ENCODE peak calls at places on chromosomes 13 and 19, in eight cellular contexts. L is omental fat pad, K is psoas muscle, S is cardiac fibroblast, T is heart left ventricle, O is fibroblast of pulmonary artery, I is heart right ventricle, A is bronchial epithelial cell. C is an unnamed sample.

GRCh38 chr13:113351514-113352026 is 12.4 kb downstream of the GRTP1 start:
- DNase-seq in L (no peak), K (no peak), S (no peak), T (no peak), O (no peak), I (no peak), A (no peak), C (no peak)

GRCh38 chr13:21548577-21548976 is 55.4 kb downstream of the MICU2 start:
- DNase-seq in L (no peak), K (no peak), S (no peak), T (no peak), O (no peak), I (no peak), A (no peak), C (no peak)

GRCh38 chr19:49533551-49534488 is 6.0 kb downstream of the RCN3 start:
- DNase-seq in L (peak), K (peak), S (peak), T (peak), O (peak), I (peak), A (peak), C (peak)

GRCh38 chr13:98549006-98549727 is 27.7 kb downstream of the STK24 start:
- DNase-seq in L (no peak), K (no peak), S (peak), T (no peak), O (peak), I (no peak), A (peak), C (no peak)

GRCh38 chr13:61410669-61411297 is 4.9 kb downstream of the PCDH20 start:
- DNase-seq in L (no peak), K (no peak), S (peak), T (no peak), O (peak), I (no peak), A (peak), C (no peak)

GRCh38 chr19:10603084-10603872 is 16.2 kb upstream of the AP1M2 start:
- DNase-seq in L (no peak), K (peak), S (peak), T (peak), O (no peak), I (peak), A (no peak), C (peak)

GRCh38 chr19:24140099-24140498 is 53.1 kb downstream of the ZNF254 start:
- DNase-seq in L (no peak), K (no peak), S (peak), T (no peak), O (peak), I (no peak), A (peak), C (no peak)

GRCh38 chr19:22519152-22519551 is 97.0 kb upstream of the ZNF98 start:
- DNase-seq in L (no peak), K (no peak), S (no peak), T (no peak), O (no peak), I (no peak), A (no peak), C (no peak)

GRCh38 chr19:4455742-4456565 is 1.6 kb downstream of the UBXN6 start:
- DNase-seq in L (no peak), K (peak), S (peak), T (peak), O (peak), I (peak), A (peak), C (no peak)

GRCh38 chr19:18596752-18597157 is 8.2 kb downstream of the REX1BD start:
- DNase-seq in L (no peak), K (no peak), S (peak), T (no peak), O (peak), I (no peak), A (no peak), C (no peak)

GRCh38 chr19:50932018-50932689 is 20.7 kb downstream of the KLK5 start:
- DNase-seq in L (no peak), K (no peak), S (no peak), T (no peak), O (no peak), I (no peak), A (peak), C (no peak)

GRCh38 chr13:95343944-95344343 is 42.7 kb upstream of the ABCC4 start:
- DNase-seq in L (no peak), K (no peak), S (peak), T (peak), O (peak), I (peak), A (no peak), C (no peak)

GRCh38 chr13:79909664-79910063 is 428.7 kb downstream of the NDFIP2 start:
- DNase-seq in L (no peak), K (no peak), S (no peak), T (no peak), O (no peak), I (no peak), A (no peak), C (no peak)

GRCh38 chr13:74070065-74070464 is 64.1 kb downstream of the KLF12 start:
- DNase-seq in L (no peak), K (no peak), S (no peak), T (no peak), O (no peak), I (no peak), A (no peak), C (no peak)

GRCh38 chr13:41917641-41918040 is 43.3 kb downstream of the VWA8 start:
- DNase-seq in L (no peak), K (no peak), S (peak), T (no peak), O (peak), I (no peak), A (peak), C (no peak)

GRCh38 chr13:93984070-93984469 is 495.4 kb downstream of the DCT start:
- DNase-seq in L (no peak), K (no peak), S (no peak), T (no peak), O (no peak), I (no peak), A (no peak), C (no peak)

GRCh38 chr13:27905650-27906049 is 14.2 kb upstream of the PDX1 start:
- DNase-seq in L (no peak), K (no peak), S (no peak), T (no peak), O (no peak), I (no peak), A (no peak), C (no peak)

GRCh38 chr13:43293561-43293960 is 270.2 kb downstream of the DNAJC15 start:
- DNase-seq in L (no peak), K (no peak), S (no peak), T (no peak), O (no peak), I (no peak), A (no peak), C (no peak)

GRCh38 chr19:34276614-34277013 is 22.3 kb downstream of the GARRE1 start:
- DNase-seq in L (no peak), K (no peak), S (no peak), T (no peak), O (no peak), I (no peak), A (no peak), C (no peak)

GRCh38 chr19:1252221-1252817 is 3.9 kb downstream of the MIDN start:
- DNase-seq in L (no peak), K (peak), S (peak), T (peak), O (peak), I (peak), A (peak), C (peak)

GRCh38 chr19:30366282-30366681 is 5.9 kb upstream of the ZNF536 start:
- DNase-seq in L (no peak), K (no peak), S (no peak), T (no peak), O (no peak), I (no peak), A (no peak), C (no peak)

GRCh38 chr13:112161441-112162301 is 94.7 kb downstream of the SOX1 start:
- DNase-seq in L (no peak), K (no peak), S (no peak), T (no peak), O (no peak), I (no peak), A (no peak), C (no peak)

GRCh38 chr19:913080-913748 is at the start of gene R3HDM4:
- DNase-seq in L (peak), K (peak), S (peak), T (peak), O (peak), I (peak), A (no peak), C (no peak)

GRCh38 chr19:3458595-3459284 is 21.6 kb downstream of the SMIM24 start:
- DNase-seq in L (no peak), K (no peak), S (peak), T (peak), O (peak), I (peak), A (no peak), C (no peak)

GRCh38 chr19:23033721-23034120 is 30.7 kb upstream of the ZNF728 start:
- DNase-seq in L (no peak), K (no peak), S (no peak), T (no peak), O (no peak), I (no peak), A (no peak), C (no peak)

GRCh38 chr19:14368011-14368513 is 13.2 kb upstream of the ADGRE5 start:
- DNase-seq in L (no peak), K (no peak), S (no peak), T (no peak), O (no peak), I (no peak), A (no peak), C (no peak)

GRCh38 chr19:4197625-4198466 is 15.4 kb downstream of the ANKRD24 start:
- DNase-seq in L (no peak), K (no peak), S (no peak), T (no peak), O (peak), I (no peak), A (no peak), C (no peak)

GRCh38 chr13:39603424-39603947 is 493 bp upstream of the LHFPL6 start:
- DNase-seq in L (no peak), K (no peak), S (peak), T (peak), O (peak), I (peak), A (peak), C (no peak)

GRCh38 chr19:4380254-4380727 is 20.1 kb downstream of the SH3GL1 start:
- DNase-seq in L (peak), K (peak), S (no peak), T (peak), O (no peak), I (peak), A (peak), C (no peak)

GRCh38 chr13:35888327-35888940 is 242.7 kb downstream of the DCLK1 start:
- DNase-seq in L (no peak), K (no peak), S (no peak), T (no peak), O (peak), I (no peak), A (peak), C (no peak)

GRCh38 chr19:6287269-6287885 is 7.6 kb upstream of the MLLT1 start:
- DNase-seq in L (no peak), K (no peak), S (peak), T (no peak), O (no peak), I (no peak), A (no peak), C (no peak)

GRCh38 chr19:17385878-17386611 is 8.0 kb downstream of the CCDC194 start:
- DNase-seq in L (peak), K (peak), S (peak), T (peak), O (peak), I (peak), A (peak), C (no peak)

GRCh38 chr19:55643003-55643732 is at the start of gene ZNF581:
- DNase-seq in L (no peak), K (peak), S (peak), T (peak), O (peak), I (peak), A (peak), C (no peak)

GRCh38 chr13:67469623-67470022 is 239.5 kb upstream of the PCDH9 start:
- DNase-seq in L (no peak), K (no peak), S (no peak), T (no peak), O (no peak), I (no peak), A (no peak), C (no peak)

GRCh38 chr13:99614465-99614885 is 113.2 kb downstream of the TM9SF2 start:
- DNase-seq in L (no peak), K (no peak), S (peak), T (no peak), O (peak), I (no peak), A (peak), C (no peak)

GRCh38 chr13:80744147-80744914 is 403.4 kb upstream of the SPRY2 start:
- DNase-seq in L (no peak), K (no peak), S (no peak), T (no peak), O (no peak), I (no peak), A (no peak), C (no peak)

GRCh38 chr19:45768644-45769053 is 403 bp downstream of the SIX5 start:
- DNase-seq in L (no peak), K (no peak), S (peak), T (peak), O (peak), I (no peak), A (no peak), C (no peak)

DNA sequence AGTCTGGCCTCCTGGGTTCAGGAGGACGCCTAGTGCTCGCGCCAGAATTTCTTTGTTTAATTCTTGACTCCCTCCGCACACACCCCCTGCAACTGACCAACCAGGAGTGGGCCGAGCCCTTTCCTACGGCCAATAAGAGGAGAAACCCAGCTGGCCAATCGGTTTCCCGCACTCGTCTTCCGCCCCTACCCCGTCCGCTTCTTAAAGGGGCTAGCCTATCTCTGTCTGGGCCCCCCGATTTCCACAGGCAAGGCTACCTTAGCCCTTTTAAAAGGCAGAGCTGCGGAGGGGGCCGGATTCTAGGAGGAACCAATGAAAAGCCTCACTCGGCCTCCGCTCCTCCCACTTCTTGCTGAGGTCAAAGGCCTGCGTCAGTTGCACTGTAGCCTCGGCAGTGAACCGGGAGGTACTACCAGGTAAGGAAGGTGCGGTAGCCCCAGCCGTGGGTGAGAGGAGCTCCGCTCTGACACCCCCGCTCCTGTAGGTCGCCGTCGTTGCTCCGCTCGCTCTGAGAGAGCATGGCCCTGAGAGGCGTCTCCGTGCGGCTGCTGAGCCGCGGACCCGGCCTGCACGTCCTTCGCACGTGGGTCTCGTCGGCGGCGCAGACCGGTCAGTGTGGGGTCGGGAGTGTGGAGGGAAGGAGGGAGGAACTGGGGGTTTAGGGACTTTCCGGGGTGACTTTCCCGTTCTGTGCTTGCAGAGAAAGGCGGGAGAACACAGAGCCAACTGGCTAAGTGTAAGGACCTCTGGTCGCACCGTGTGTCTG is at the start of gene GCDH:
- DNase-seq in L (peak), K (peak), S (peak), T (peak), O (peak), I (peak), A (peak), C (peak)
- TF ChIP-seq CTCF in L (no peak), K (no peak), S (no peak), T (no peak), O (no peak), I (no peak), A (no peak), C (no peak)

DNA sequence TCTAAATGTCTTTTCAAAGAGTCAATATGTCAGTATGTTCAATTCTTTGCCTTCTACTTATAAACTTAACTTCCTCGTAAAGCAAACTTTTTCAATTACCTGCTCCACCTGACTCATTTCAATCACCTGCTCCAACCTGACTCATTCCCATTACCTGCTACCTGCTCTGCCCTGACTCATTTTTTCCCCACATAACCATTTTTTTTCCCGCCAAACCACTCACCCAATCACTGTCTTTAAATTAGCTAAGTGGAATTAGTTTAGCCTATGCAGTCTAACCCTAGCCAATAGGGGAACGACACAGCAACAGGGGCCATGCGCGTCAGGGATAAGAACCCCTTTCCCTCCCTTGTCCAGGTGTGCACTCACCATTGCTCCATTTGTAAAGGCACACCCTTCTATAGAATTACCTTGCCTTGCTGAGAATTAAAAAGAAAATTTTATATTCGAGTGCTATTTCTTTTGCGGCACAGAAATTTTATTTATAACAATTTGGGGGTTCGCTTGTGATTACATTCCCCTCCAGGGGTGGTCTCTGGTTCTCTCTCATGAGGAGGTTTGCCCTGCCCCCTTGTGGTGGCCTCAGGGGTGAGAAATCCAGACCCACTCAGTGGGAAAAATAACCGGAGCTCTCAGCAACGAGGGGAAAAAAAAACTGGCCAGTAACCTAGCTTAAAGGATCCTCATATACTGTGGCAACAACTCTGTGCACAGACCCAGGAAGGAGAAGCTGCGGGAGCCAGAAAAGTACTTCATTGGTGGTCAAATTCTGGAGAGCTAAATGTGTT is 193.1 kb downstream of the ZNF486 start:
- DNase-seq in L (no peak), K (no peak), S (no peak), T (no peak), O (no peak), I (no peak), A (peak), C (no peak)
- TF ChIP-seq CTCF in L (no peak), K (no peak), S (no peak), T (peak), O (no peak), I (no peak), A (no peak), C (no peak)

GRCh38 chr19:12035220-12036172 is at the start of gene ZNF433:
- DNase-seq in L (peak), K (peak), S (peak), T (peak), O (peak), I (peak), A (peak), C (no peak)
- TF ChIP-seq CTCF in L (no peak), K (no peak), S (no peak), T (no peak), O (no peak), I (no peak), A (no peak), C (no peak)

GRCh38 chr13:37047032-37047431 is 12.5 kb downstream of the SUPT20H start:
- DNase-seq in L (no peak), K (no peak), S (no peak), T (no peak), O (no peak), I (no peak), A (no peak), C (no peak)
- TF ChIP-seq CTCF in L (no peak), K (no peak), S (no peak), T (no peak), O (no peak), I (no peak), A (no peak), C (no peak)

GRCh38 chr19:41859618-41860418 is at the start of gene RPS19:
- DNase-seq in L (peak), K (peak), S (peak), T (peak), O (peak), I (peak), A (peak), C (peak)
- TF ChIP-seq CTCF in L (no peak), K (peak), S (peak), T (peak), O (peak), I (peak), A (peak), C (peak)

GRCh38 chr13:92901739-92902138 is 324.9 kb upstream of the GPC6 start:
- DNase-seq in L (no peak), K (no peak), S (no peak), T (no peak), O (no peak), I (no peak), A (peak), C (no peak)

GRCh38 chr13:92900455-92900854 is 326.2 kb upstream of the GPC6 start:
- DNase-seq in L (no peak), K (no peak), S (no peak), T (no peak), O (no peak), I (no peak), A (no peak), C (no peak)

DNA sequence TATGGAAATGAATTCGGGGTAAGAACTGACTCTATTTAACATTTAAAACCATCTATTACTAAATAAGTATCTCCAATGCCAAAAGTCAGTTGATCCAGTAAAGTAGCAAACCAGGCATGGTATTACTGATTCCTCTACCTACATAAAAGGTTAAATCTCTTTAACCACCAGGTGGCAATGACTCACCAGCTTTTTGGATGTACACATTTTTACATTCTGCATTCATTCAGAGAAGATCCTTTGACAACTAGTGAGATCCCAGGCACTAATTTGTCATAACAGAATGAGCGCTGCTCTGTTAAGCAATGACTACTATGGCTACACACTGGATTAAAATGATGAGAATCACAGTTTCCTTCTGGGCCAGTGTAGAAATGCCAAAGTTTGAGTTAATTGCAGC is 329.8 kb upstream of the GPC6 start:
- DNase-seq in L (no peak), K (no peak), S (peak), T (no peak), O (peak), I (no peak), A (peak), C (no peak)
- TF ChIP-seq CTCF in L (no peak), K (no peak), S (no peak), T (no peak), O (peak), I (no peak), A (no peak), C (no peak)

GRCh38 chr13:60329221-60329983 is 67.6 kb upstream of the TDRD3 start:
- DNase-seq in L (no peak), K (no peak), S (peak), T (no peak), O (peak), I (no peak), A (peak), C (no peak)
- TF ChIP-seq CTCF in L (no peak), K (no peak), S (peak), T (no peak), O (peak), I (no peak), A (peak), C (no peak)

GRCh38 chr13:106352850-106353249 is 182.6 kb downstream of the EFNB2 start:
- DNase-seq in L (no peak), K (no peak), S (no peak), T (no peak), O (no peak), I (no peak), A (no peak), C (no peak)
- TF ChIP-seq CTCF in L (no peak), K (no peak), S (no peak), T (no peak), O (no peak), I (no peak), A (no peak), C (no peak)

C was measured in esophagus squamous epithelium.